ENCODE peak calls at places on chromosomes 5 and 9, in four cellular contexts. X, O, L and P are unnamed samples.

GRCh38 chr5:115542076-115542475 is 2.5 kb downstream of the FEM1C start:
- DNase-seq in X (peak; percentile 16), O (no peak), L (no peak), P (no peak)

GRCh38 chr5:180160822-180161221 is 48.2 kb downstream of the RASGEF1C start:
- DNase-seq in X (no peak), O (no peak), L (no peak), P (no peak)

GRCh38 chr9:34430843-34431437 is 27.4 kb downstream of the FAM219A start:
- DNase-seq in X (peak; percentile 85), O (peak; percentile 34), L (peak; percentile 69), P (peak; percentile 77)

GRCh38 chr9:6565312-6565711 is 80.2 kb downstream of the GLDC start:
- DNase-seq in X (no peak), O (no peak), L (no peak), P (no peak)

GRCh38 chr5:9201761-9202160 is 344.1 kb downstream of the SEMA5A start:
- DNase-seq in X (peak; percentile 80), O (no peak), L (no peak), P (no peak)

GRCh38 chr5:80255425-80255751 is 460 bp downstream of the SERINC5 start:
- DNase-seq in X (peak; percentile 50), O (no peak), L (no peak), P (peak; percentile 63)

GRCh38 chr5:168843998-168844374 is 264.8 kb upstream of the PANK3 start:
- DNase-seq in X (no peak), O (no peak), L (no peak), P (no peak)

GRCh38 chr9:76926324-76926731 is 20.4 kb upstream of the PRUNE2 start:
- DNase-seq in X (peak; percentile 88), O (no peak), L (no peak), P (no peak)

GRCh38 chr5:98341711-98342042 is 431.8 kb upstream of the RGMB start:
- DNase-seq in X (peak; percentile 48), O (no peak), L (no peak), P (no peak)

GRCh38 chr9:127163409-127163808 is 41.0 kb upstream of the ANGPTL2 start:
- DNase-seq in X (peak; percentile 82), O (no peak), L (peak; percentile 19), P (no peak)

GRCh38 chr9:123568691-123569342 is 212.8 kb downstream of the CRB2 start:
- DNase-seq in X (peak; percentile 50), O (no peak), L (no peak), P (no peak)

GRCh38 chr9:89008346-89009048 is 17.2 kb downstream of the S1PR3 start:
- DNase-seq in X (no peak), O (no peak), L (no peak), P (no peak)

GRCh38 chr5:168695436-168695835 is 116.3 kb upstream of the PANK3 start:
- DNase-seq in X (no peak), O (no peak), L (no peak), P (no peak)

GRCh38 chr5:73280386-73280785 is 107.4 kb downstream of the TMEM174 start:
- DNase-seq in X (no peak), O (no peak), L (no peak), P (no peak)

GRCh38 chr5:174721522-174722432 is 2.6 kb upstream of the MSX2 start:
- DNase-seq in X (no peak), O (no peak), L (no peak), P (peak; percentile 10)
- H3K79me1 ChIP-seq in X (peaks cover 8% of the 10 kb centered on the region), O (no peaks in the 10 kb centered on the region), L (no peaks in the 10 kb centered on the region), P (no peaks in the 10 kb centered on the region)

GRCh38 chr9:7974335-7975005 is 174.9 kb upstream of the DMAC1 start:
- DNase-seq in X (no peak), O (no peak), L (no peak), P (no peak)
- H3K56ac ChIP-seq in X (no peak overlapping the region), O (no peak overlapping the region), L (no peak overlapping the region), P (no peak overlapping the region)

GRCh38 chr5:181188700-181189362 is 16.2 kb downstream of the TRIM7 start:
- DNase-seq in X (peak; percentile 66), O (no peak), L (peak; percentile 82), P (peak; percentile 85)

GRCh38 chr5:181189363-181189961 is 15.5 kb downstream of the TRIM7 start:
- DNase-seq in X (peak; percentile 30), O (no peak), L (no peak), P (no peak)

GRCh38 chr5:181186022-181186421 is 19.0 kb downstream of the TRIM7 start:
- DNase-seq in X (no peak), O (no peak), L (no peak), P (no peak)

GRCh38 chr5:181186902-181187499 is 18.0 kb downstream of the TRIM7 start:
- DNase-seq in X (no peak), O (no peak), L (no peak), P (no peak)

DNA sequence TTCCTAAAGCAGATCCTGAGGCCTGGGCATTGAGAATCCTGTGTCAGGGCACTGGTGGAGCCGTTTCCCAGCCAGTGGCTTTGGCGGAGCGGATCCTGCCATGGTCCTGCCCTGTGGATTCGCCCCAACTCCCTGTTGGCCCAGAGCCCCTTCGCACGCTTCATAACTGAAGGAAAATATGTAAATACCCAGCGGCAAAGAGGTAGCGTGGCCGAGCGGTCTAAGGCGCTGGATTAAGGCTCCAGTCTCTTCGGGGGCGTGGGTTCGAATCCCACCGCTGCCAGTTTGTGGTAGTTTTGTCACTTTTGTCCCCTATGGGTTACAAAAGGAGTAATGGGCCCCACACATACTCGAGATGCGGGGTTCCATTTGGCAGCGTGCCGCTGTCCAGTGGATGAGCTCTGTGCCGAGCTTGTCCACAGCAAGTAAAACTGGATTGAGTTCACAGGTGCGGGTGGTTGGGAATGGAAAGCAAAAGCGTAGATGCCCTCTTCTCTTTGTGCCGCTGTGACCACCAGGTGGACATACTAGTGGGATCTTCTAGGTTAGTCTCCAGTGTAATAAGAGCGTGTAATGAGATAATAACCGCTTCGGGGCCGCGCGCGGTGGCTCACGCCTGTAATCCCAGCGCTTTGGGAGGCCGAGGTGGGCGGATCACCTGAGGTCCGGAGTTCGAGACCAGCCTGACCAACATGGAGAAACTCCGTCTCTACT is 17.3 kb downstream of the TRIM7 start:
- DNase-seq in X (peak; percentile 80), O (no peak), L (peak; percentile 87), P (peak; percentile 89)
- H3K23ac ChIP-seq in X (no peak overlapping the region), O (no peak overlapping the region), L (no peak overlapping the region), P (no peak overlapping the region)

GRCh38 chr9:706073-706472 is 135.4 kb upstream of the DMRT1 start:
- DNase-seq in X (no peak), O (no peak), L (no peak), P (no peak)
- H3K79me1 ChIP-seq in X (peaks cover 28% of the 10 kb centered on the region), O (no peaks in the 10 kb centered on the region), L (no peaks in the 10 kb centered on the region), P (no peaks in the 10 kb centered on the region)

DNA sequence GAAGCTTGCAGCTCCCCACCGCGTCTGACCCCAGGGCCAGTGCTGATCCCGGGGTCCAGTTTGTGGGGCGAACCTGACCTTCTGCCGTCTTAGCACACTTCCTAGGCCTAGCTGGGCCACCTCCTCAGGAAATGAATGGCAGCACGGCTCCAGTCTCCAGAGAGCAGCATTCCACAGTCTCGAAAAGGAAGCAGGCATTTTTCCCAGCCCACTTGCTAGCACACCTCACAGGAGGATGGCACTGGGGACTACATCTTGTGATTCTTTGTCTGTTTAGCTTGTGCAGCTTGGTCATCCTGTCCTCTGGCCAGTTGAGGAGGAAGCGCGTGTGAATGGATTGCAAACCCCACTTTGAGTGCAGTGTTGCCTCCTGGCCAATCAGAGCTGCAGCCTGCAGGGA is 308.0 kb upstream of the IRX2 start:
- DNase-seq in X (no peak), O (no peak), L (no peak), P (no peak)
- H3K56ac ChIP-seq in X (no peak overlapping the region), O (no peak overlapping the region), L (no peak overlapping the region), P (no peak overlapping the region)